ENCODE peak calls at places on chromosomes 1 and 21, in four cellular contexts. H is HepG2, Z is GM12891, D is H1. X is an unnamed sample.

GRCh38 chr21:26844258-26845065 is 747 bp downstream of the ADAMTS1 start:
- DNase-seq in H (no peak), Z (no peak), D (no peak), X (no peak)

GRCh38 chr1:99766378-99766800 is at the start of gene FRRS1:
- DNase-seq in H (peak; percentile 66), Z (peak; percentile 52), D (peak; percentile 29), X (peak; percentile 52)

GRCh38 chr1:16612332-16613172 is 812 bp downstream of the NBPF1 start:
- DNase-seq in H (peak; percentile 54), Z (no peak), D (no peak), X (no peak)

GRCh38 chr1:106173101-106173500 is 883.4 kb upstream of the PRMT6 start:
- DNase-seq in H (no peak), Z (no peak), D (no peak), X (no peak)

GRCh38 chr21:35357041-35357780 is 308.1 kb upstream of the RUNX1 start:
- DNase-seq in H (no peak), Z (no peak), D (no peak), X (no peak)

GRCh38 chr1:41323243-41323642 is 38.0 kb upstream of the FOXO6 start:
- DNase-seq in H (no peak), Z (no peak), D (no peak), X (no peak)

GRCh38 chr1:207871117-207871649 is 39.7 kb downstream of the CD34 start:
- DNase-seq in H (no peak), Z (no peak), D (no peak), X (no peak)

GRCh38 chr21:41112740-41113692 is 54.9 kb upstream of the BACE2 start:
- DNase-seq in H (no peak), Z (no peak), D (no peak), X (no peak)

GRCh38 chr1:11272544-11272841 is 505 bp upstream of the UBIAD1 start:
- DNase-seq in H (no peak), Z (no peak), D (no peak), X (no peak)

GRCh38 chr21:15687208-15687607 is 42.6 kb upstream of the USP25 start:
- DNase-seq in H (no peak), Z (no peak), D (no peak), X (no peak)

GRCh38 chr1:3727825-3728776 is 24.1 kb upstream of the CCDC27 start:
- DNase-seq in H (no peak), Z (no peak), D (no peak), X (no peak)

GRCh38 chr1:164576311-164577271 is 17.6 kb downstream of the PBX1 start:
- DNase-seq in H (no peak), Z (no peak), D (no peak), X (no peak)

GRCh38 chr1:65176571-65176970 is 28.6 kb downstream of the AK4 start:
- DNase-seq in H (no peak), Z (no peak), D (no peak), X (no peak)

GRCh38 chr1:203278087-203278884 is 27.0 kb upstream of the BTG2 start:
- DNase-seq in H (no peak), Z (no peak), D (no peak), X (no peak)

GRCh38 chr1:110223127-110223526 is 13.0 kb downstream of the KCNC4 start:
- DNase-seq in H (no peak), Z (no peak), D (no peak), X (no peak)

GRCh38 chr1:210099921-210100320 is 132.7 kb upstream of the SERTAD4 start:
- DNase-seq in H (no peak), Z (no peak), D (no peak), X (no peak)

GRCh38 chr1:7407547-7407895 is 363.6 kb upstream of the VAMP3 start:
- DNase-seq in H (no peak), Z (peak; percentile 1), D (no peak), X (no peak)

GRCh38 chr1:246724725-246725095 is 501 bp downstream of the SCCPDH start:
- DNase-seq in H (no peak), Z (peak; percentile 27), D (no peak), X (peak; percentile 18)
- TF ChIP-seq TAF1 in H (no peak), Z (no peak), D (no peak), X (no peak)

GRCh38 chr21:29211205-29211604 is 80.8 kb downstream of the MAP3K7CL start:
- DNase-seq in H (no peak), Z (no peak), D (no peak), X (no peak)

GRCh38 chr21:29208044-29208665 is 77.7 kb downstream of the MAP3K7CL start:
- DNase-seq in H (no peak), Z (no peak), D (no peak), X (no peak)

GRCh38 chr21:29206445-29206844 is 76.0 kb downstream of the MAP3K7CL start:
- DNase-seq in H (no peak), Z (no peak), D (no peak), X (no peak)

GRCh38 chr21:29209696-29210095 is 79.3 kb downstream of the MAP3K7CL start:
- DNase-seq in H (no peak), Z (no peak), D (no peak), X (no peak)

GRCh38 chr21:29208666-29209059 is 78.2 kb downstream of the MAP3K7CL start:
- DNase-seq in H (no peak), Z (no peak), D (no peak), X (no peak)
- TF ChIP-seq POLR2AphosphoS5 in H (no peak), Z (no peak), D (no peak), X (no peak)

DNA sequence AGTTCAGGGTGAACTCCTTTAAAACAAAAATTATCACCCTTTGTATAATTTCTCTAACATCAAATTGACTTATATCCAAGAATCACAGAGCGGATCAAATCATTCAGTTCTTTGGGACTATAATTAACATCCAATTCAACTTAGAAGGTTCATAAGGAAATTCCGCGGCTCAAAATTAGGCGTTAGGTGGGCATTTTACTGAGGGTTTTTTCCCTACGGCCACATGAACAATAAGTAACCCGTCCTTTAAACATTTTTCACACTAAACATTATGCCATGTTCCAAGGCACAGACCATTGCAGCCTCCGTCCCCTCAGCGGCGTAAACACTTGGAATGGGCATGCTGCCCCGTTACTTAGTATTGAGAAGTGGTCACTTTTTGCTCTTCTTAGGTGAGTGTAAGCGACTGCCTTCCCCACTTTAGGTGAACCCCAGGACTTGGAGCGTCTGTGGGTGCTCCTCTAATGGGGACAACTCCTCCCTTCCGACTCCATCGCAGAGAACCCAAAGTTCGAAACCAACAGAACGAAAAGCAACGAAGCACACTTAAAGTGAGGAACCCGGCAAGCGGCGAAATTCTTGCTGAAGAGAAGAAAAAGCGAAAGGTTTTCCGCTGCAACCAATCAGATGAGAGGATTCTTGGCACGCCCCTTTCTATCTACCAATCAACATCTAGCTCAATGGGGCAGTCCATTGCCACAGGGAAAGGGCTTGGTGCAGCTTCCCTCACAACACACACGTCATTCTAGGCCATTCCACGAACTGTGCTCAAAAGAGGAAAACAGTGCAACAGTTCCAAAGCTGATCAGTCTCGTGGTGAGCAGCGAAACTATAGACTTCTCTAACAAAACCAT is 877 bp upstream of the SUCO start:
- DNase-seq in H (peak; percentile 96), Z (peak; percentile 46), D (peak; percentile 80), X (peak; percentile 44)
- TF ChIP-seq POLR2A in H (peak; percentile 63), Z (peak; percentile 84), D (peak; percentile 35), X (peak; percentile 83)

GRCh38 chr1:37802439-37802838 is 5.2 kb upstream of the C1orf122 start:
- DNase-seq in H (no peak), Z (no peak), D (no peak), X (no peak)

GRCh38 chr1:37793773-37794371 is at the start of gene MANEAL:
- DNase-seq in H (no peak), Z (peak; percentile 72), D (no peak), X (peak; percentile 76)

GRCh38 chr1:37794372-37795339 is 1.0 kb downstream of the MANEAL start:
- DNase-seq in H (no peak), Z (no peak), D (no peak), X (no peak)

GRCh38 chr1:37795340-37796110 is 1.9 kb downstream of the MANEAL start:
- DNase-seq in H (no peak), Z (peak; percentile 42), D (peak; percentile 61), X (no peak)

GRCh38 chr1:37797750-37798345 is 4.2 kb downstream of the MANEAL start:
- DNase-seq in H (no peak), Z (no peak), D (no peak), X (no peak)
- TF ChIP-seq TAF1 in H (no peak), Z (no peak), D (no peak), X (no peak)

DNA sequence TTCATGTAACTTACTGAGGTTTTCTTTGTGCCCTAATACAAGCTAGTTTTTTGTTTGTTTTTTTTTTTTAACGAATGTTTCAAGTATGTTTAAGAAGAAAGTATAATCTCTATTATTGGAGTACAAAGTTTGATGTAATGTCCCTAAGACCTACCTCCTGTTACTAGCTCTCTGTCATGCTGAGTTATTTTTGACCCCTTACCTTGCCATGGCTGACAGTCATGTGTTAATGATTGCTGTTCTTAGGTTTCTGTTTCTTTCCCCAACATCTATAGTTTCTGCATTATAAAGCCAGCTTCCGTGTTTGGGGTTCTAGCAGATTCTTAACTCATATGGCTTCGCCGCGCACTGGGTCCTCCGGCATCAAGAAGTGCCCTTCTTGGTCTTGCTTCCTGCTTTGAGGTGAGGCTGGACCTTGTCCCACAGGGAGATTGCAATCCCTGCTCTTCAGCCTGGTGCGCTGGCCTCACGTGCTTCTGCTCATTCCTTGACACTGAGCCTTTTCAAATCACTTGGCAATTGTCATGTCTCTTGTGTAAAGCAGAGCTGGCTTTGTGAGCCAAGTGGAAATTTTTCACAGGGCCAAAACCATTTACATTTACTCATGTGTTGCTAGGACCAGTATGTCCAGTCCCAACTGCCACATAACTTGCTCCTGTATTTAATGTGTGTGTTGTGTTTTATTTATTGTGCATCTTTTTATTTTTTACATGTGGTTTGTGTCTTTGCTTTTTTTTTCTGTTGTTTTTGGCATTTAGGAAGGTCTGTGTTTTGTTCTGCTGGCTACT is 135.0 kb upstream of the COL6A1 start:
- DNase-seq in H (no peak), Z (no peak), D (no peak), X (no peak)
- TF ChIP-seq POLR2AphosphoS5 in H (no peak), Z (no peak), D (no peak), X (no peak)

GRCh38 chr1:113255728-113256347 is 134.5 kb upstream of the MAGI3 start:
- DNase-seq in H (no peak), Z (no peak), D (peak; percentile 17), X (no peak)

GRCh38 chr1:113255038-113255727 is 135.1 kb upstream of the MAGI3 start:
- DNase-seq in H (peak; percentile 20), Z (no peak), D (no peak), X (no peak)

GRCh38 chr1:113253979-113254378 is 136.3 kb upstream of the MAGI3 start:
- DNase-seq in H (no peak), Z (no peak), D (no peak), X (no peak)

GRCh38 chr1:113252166-113252565 is 138.1 kb upstream of the MAGI3 start:
- DNase-seq in H (no peak), Z (no peak), D (no peak), X (no peak)

DNA sequence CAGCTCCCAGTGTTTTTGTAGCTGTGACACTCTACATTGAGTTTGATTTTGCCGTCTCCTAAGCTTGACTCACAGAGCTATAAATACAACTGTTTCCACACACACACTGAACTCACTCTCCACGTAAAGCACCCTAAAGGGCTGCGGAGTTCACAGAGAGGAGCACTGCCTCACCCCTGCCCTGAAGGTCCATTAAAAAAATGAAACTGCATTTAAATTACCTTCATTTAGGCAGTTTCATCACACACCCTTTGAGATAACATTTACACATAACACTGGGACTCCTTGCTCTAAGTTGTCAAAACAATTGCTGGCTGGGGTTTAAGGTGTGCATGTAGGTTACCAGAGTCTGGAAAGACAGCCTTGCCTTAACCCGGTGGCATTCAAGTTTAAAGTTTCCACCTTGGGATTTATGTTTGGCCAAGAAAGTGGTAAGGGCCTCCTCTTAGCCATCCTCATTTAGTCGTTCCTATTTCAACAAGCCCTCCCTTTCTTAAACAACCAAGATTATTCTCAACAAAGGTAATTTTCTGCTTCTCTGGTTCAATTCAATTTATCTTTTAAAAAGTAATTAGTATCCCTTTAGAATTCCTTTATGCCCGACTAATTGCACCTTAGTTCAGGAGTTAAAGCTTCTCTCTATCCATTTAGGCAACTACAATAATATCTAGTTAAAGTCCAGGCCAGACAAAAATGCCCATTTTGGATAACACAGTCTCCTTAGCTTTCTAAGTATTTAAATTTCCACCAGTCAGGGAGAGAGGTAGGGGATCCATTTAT is 136.9 kb upstream of the MAGI3 start:
- DNase-seq in H (no peak), Z (no peak), D (no peak), X (no peak)
- TF ChIP-seq POLR2A in H (no peak), Z (no peak), D (no peak), X (no peak)